ENCODE peak calls at places on chromosomes 12 and 14, in seven cellular contexts. One of them, this sample, is unnamed.

GRCh38 chr14:100675664-100676063 is 51.0 kb upstream of the DLK1 start:
- DNase-seq in testis: no peak
- DNase-seq in endothelial cell of umbilical vein: no peak
- DNase-seq in K562: no peak
- DNase-seq in ovary: no peak
- DNase-seq in Peyer's patch: no peak
- DNase-seq in body of pancreas: no peak
- DNase-seq in this sample: no peak

GRCh38 chr12:95741635-95742034 is 48.9 kb downstream of the NTN4 start:
- DNase-seq in testis: no peak
- DNase-seq in endothelial cell of umbilical vein: no peak
- DNase-seq in K562: no peak
- DNase-seq in ovary: no peak
- DNase-seq in Peyer's patch: no peak
- DNase-seq in body of pancreas: no peak
- DNase-seq in this sample: no peak

GRCh38 chr14:106268013-106268727 is 741.8 kb downstream of the TMEM121 start:
- DNase-seq in testis: no peak
- DNase-seq in endothelial cell of umbilical vein: no peak
- DNase-seq in K562: peak
- DNase-seq in ovary: no peak
- DNase-seq in Peyer's patch: peak
- DNase-seq in body of pancreas: peak
- DNase-seq in this sample: no peak

GRCh38 chr14:52329678-52330376 is 15.7 kb downstream of the PTGER2 start:
- DNase-seq in testis: no peak
- DNase-seq in endothelial cell of umbilical vein: no peak
- DNase-seq in K562: no peak
- DNase-seq in ovary: no peak
- DNase-seq in Peyer's patch: no peak
- DNase-seq in body of pancreas: no peak
- DNase-seq in this sample: no peak

GRCh38 chr12:57104292-57104910 is 6.8 kb downstream of the STAT6 start:
- DNase-seq in testis: no peak
- DNase-seq in endothelial cell of umbilical vein: no peak
- DNase-seq in K562: no peak
- DNase-seq in ovary: peak
- DNase-seq in Peyer's patch: no peak
- DNase-seq in body of pancreas: no peak
- DNase-seq in this sample: no peak

GRCh38 chr12:49618576-49618975 is 4.8 kb upstream of the PRPF40B start:
- DNase-seq in testis: no peak
- DNase-seq in endothelial cell of umbilical vein: no peak
- DNase-seq in K562: no peak
- DNase-seq in ovary: no peak
- DNase-seq in Peyer's patch: no peak
- DNase-seq in body of pancreas: no peak
- DNase-seq in this sample: no peak

GRCh38 chr14:50675597-50675996 is 7.5 kb upstream of the SAV1 start:
- DNase-seq in testis: no peak
- DNase-seq in endothelial cell of umbilical vein: no peak
- DNase-seq in K562: no peak
- DNase-seq in ovary: no peak
- DNase-seq in Peyer's patch: no peak
- DNase-seq in body of pancreas: no peak
- DNase-seq in this sample: no peak

GRCh38 chr14:101116065-101116464 is 212.5 kb upstream of the RTL1 start:
- DNase-seq in testis: no peak
- DNase-seq in endothelial cell of umbilical vein: no peak
- DNase-seq in K562: no peak
- DNase-seq in ovary: no peak
- DNase-seq in Peyer's patch: no peak
- DNase-seq in body of pancreas: no peak
- DNase-seq in this sample: peak

GRCh38 chr14:33916663-33917565 is 34.0 kb downstream of the EGLN3 start:
- DNase-seq in testis: no peak
- DNase-seq in endothelial cell of umbilical vein: peak
- DNase-seq in K562: peak
- DNase-seq in ovary: no peak
- DNase-seq in Peyer's patch: no peak
- DNase-seq in body of pancreas: no peak
- DNase-seq in this sample: no peak

GRCh38 chr12:64323006-64323405 is 67.6 kb downstream of the C12orf56 start:
- DNase-seq in testis: no peak
- DNase-seq in endothelial cell of umbilical vein: no peak
- DNase-seq in K562: no peak
- DNase-seq in ovary: no peak
- DNase-seq in Peyer's patch: no peak
- DNase-seq in body of pancreas: no peak
- DNase-seq in this sample: no peak

GRCh38 chr12:109716512-109717389 is 3.1 kb downstream of the FAM222A start:
- DNase-seq in testis: peak
- DNase-seq in endothelial cell of umbilical vein: no peak
- DNase-seq in K562: no peak
- DNase-seq in ovary: peak
- DNase-seq in Peyer's patch: no peak
- DNase-seq in body of pancreas: no peak
- DNase-seq in this sample: peak

GRCh38 chr14:57066887-57067513 is 201.7 kb downstream of the EXOC5 start:
- DNase-seq in testis: peak
- DNase-seq in endothelial cell of umbilical vein: peak
- DNase-seq in K562: peak
- DNase-seq in ovary: peak
- DNase-seq in Peyer's patch: no peak
- DNase-seq in body of pancreas: peak
- DNase-seq in this sample: no peak

GRCh38 chr12:14937689-14938088 is 648 bp downstream of the ERP27 start:
- DNase-seq in testis: no peak
- DNase-seq in endothelial cell of umbilical vein: no peak
- DNase-seq in K562: no peak
- DNase-seq in ovary: no peak
- DNase-seq in Peyer's patch: no peak
- DNase-seq in body of pancreas: peak
- DNase-seq in this sample: no peak

GRCh38 chr14:75609606-75610476 is 31.4 kb downstream of the FLVCR2 start:
- DNase-seq in testis: peak
- DNase-seq in endothelial cell of umbilical vein: no peak
- DNase-seq in K562: no peak
- DNase-seq in ovary: no peak
- DNase-seq in Peyer's patch: no peak
- DNase-seq in body of pancreas: no peak
- DNase-seq in this sample: no peak

DNA sequence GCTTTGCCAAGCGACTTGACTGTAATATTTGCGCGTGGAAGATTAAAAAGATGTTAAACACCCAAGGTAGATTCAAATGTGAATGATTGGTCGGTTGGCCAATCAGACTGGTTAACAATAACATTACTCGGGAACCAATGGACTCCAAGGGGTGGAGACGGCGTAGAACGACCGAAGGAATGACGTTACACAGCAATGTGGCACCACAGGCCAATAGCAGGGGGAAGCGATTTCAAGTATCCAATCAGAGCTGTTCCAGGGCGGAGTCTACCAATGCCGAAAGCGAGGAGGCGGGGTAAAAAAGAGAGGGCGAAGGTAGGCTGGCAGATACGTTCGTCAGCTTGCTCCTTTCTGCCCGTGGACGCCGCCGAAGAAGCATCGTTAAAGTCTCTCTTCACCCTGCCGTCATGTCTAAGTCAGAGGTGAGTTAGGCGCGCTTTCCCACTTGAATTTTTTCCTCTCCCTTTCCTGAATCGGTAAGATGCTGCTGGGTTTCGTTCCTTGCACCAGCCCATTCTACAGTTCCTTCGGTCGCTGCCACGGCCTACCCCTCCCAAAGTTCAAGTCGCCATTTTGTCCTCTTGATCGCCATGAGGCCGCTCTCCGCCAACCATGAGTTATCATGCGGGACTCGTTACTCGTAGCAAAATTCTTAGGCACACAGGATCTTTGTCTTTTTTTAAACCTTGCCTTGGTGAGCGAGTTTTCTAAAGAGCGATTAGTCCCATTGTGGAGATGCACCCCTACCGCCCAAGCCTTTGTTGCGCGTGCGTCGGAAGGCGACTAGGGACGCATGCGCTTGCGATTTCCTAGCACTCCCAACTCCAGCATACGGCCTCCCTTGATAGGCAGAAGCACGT is at the start of gene HNRNPA1:
- DNase-seq in testis: peak
- DNase-seq in endothelial cell of umbilical vein: peak
- DNase-seq in K562: peak
- DNase-seq in ovary: peak
- DNase-seq in Peyer's patch: peak
- DNase-seq in body of pancreas: peak
- DNase-seq in this sample: peak
- TF ChIP-seq POLR2A in testis: peak
- TF ChIP-seq POLR2A in endothelial cell of umbilical vein: peak
- TF ChIP-seq POLR2A in K562: peak
- TF ChIP-seq POLR2A in ovary: peak
- TF ChIP-seq POLR2A in Peyer's patch: peak
- TF ChIP-seq POLR2A in body of pancreas: peak
- TF ChIP-seq POLR2A in this sample: peak

DNA sequence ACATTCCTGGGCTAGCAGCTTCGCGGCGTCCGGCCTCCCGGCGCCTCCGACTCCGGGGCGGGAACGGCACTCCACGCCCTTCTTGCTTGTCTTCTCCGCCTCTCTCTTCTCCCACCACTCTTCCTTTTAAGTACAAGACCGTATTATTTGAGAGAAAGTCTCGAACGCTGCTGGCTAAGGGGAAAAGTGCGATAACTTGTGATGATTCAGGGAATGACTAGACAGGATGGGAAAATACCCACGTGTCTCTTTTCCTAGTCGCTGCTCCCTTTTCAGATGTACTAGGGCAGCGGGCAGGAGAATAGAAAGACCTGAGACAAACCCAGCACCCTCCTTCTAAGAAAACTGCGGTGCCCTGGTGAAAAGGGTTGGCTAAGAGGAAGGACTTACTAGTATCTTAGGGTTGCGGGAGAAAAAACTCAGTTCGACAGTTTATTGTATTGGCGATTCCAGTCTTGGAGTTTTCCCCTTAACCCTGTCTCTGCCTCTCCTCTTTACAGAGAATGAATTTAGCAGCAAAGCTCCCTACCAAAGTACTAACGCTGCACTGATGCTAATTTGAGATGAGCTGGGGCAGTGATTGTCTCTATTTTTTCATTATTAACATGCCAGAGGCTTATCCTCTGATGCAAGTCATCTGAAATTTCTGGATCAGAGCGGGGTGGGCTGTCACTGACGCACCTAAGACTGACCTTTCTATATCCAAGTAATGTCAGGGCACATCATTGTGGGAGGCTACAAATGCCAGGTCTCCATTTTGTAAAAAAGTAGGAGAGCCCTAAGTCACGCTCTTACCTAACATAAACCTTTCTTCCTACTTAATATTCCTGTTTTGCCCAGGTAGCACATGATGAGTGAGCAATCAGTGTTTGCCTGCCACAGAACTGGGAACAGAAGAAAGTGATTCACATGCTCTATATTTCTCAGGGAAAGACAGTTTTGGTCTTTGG is 810 bp upstream of the PAWR start:
- DNase-seq in testis: peak
- DNase-seq in endothelial cell of umbilical vein: peak
- DNase-seq in K562: no peak
- DNase-seq in ovary: no peak
- DNase-seq in Peyer's patch: no peak
- DNase-seq in body of pancreas: no peak
- DNase-seq in this sample: no peak
- TF ChIP-seq POLR2A in testis: no peak
- TF ChIP-seq POLR2A in endothelial cell of umbilical vein: peak
- TF ChIP-seq POLR2A in K562: no peak
- TF ChIP-seq POLR2A in ovary: peak
- TF ChIP-seq POLR2A in Peyer's patch: peak
- TF ChIP-seq POLR2A in body of pancreas: no peak
- TF ChIP-seq POLR2A in this sample: no peak

GRCh38 chr14:70907996-70908917 is 998 bp downstream of the PCNX1 start:
- DNase-seq in testis: peak
- DNase-seq in endothelial cell of umbilical vein: peak
- DNase-seq in K562: peak
- DNase-seq in ovary: peak
- DNase-seq in Peyer's patch: peak
- DNase-seq in body of pancreas: peak
- DNase-seq in this sample: peak

GRCh38 chr14:70908918-70909641 is 1.8 kb downstream of the PCNX1 start:
- DNase-seq in testis: no peak
- DNase-seq in endothelial cell of umbilical vein: no peak
- DNase-seq in K562: no peak
- DNase-seq in ovary: no peak
- DNase-seq in Peyer's patch: no peak
- DNase-seq in body of pancreas: no peak
- DNase-seq in this sample: no peak

GRCh38 chr14:70906785-70907171 is 481 bp upstream of the PCNX1 start:
- DNase-seq in testis: no peak
- DNase-seq in endothelial cell of umbilical vein: peak
- DNase-seq in K562: peak
- DNase-seq in ovary: no peak
- DNase-seq in Peyer's patch: no peak
- DNase-seq in body of pancreas: no peak
- DNase-seq in this sample: no peak

GRCh38 chr14:70905316-70905715 is 1.9 kb upstream of the PCNX1 start:
- DNase-seq in testis: peak
- DNase-seq in endothelial cell of umbilical vein: peak
- DNase-seq in K562: no peak
- DNase-seq in ovary: peak
- DNase-seq in Peyer's patch: no peak
- DNase-seq in body of pancreas: no peak
- DNase-seq in this sample: no peak

DNA sequence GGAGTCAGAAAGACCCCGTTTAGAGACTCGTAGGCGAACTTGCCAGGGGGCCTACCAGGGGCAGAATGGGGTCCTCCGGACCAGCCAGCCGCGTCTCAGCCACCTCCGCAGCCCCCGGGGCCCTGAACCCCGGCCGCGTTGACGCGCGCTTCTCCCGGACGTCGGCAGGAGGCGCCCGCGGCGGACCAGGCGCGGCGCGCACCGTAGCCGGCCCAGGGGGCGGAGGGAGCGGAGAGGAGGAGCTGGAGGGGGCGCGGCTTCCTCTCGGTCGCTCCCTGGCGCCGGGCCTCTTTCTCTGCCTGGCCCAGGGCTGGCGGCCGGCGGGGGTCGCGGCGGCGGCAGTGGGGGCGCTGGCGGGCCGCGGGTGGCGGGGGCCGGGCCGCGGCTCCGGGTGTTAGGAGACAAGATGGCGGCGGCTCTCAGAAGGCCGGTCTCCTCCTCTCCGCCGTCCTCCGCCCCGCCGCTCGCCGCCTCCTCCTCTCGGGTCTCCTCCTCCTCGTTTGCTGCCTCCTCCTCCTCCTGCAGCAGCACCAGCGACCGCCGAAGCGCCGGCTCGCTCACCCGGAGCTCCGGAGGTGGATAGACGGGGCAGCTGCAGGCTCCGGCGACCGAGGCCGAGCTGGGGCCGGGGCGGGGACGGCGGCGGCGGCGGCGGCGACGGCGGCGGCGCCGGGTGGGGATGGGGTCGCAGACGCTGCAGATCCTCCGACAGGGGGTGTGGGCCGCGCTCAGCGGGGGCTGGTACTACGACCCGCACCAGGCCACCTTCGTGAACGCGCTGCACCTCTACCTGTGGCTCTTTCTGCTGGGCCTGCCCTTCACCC is at the start of gene PCNX1:
- DNase-seq in testis: peak
- DNase-seq in endothelial cell of umbilical vein: peak
- DNase-seq in K562: peak
- DNase-seq in ovary: peak
- DNase-seq in Peyer's patch: peak
- DNase-seq in body of pancreas: peak
- DNase-seq in this sample: peak
- TF ChIP-seq POLR2A in testis: no peak
- TF ChIP-seq POLR2A in endothelial cell of umbilical vein: peak
- TF ChIP-seq POLR2A in K562: no peak
- TF ChIP-seq POLR2A in ovary: peak
- TF ChIP-seq POLR2A in Peyer's patch: no peak
- TF ChIP-seq POLR2A in body of pancreas: peak
- TF ChIP-seq POLR2A in this sample: peak

GRCh38 chr14:77616454-77617229 is at the start of gene SPTLC2:
- DNase-seq in testis: peak
- DNase-seq in endothelial cell of umbilical vein: peak
- DNase-seq in K562: peak
- DNase-seq in ovary: peak
- DNase-seq in Peyer's patch: peak
- DNase-seq in body of pancreas: peak
- DNase-seq in this sample: peak
- TF ChIP-seq POLR2A in testis: no peak
- TF ChIP-seq POLR2A in endothelial cell of umbilical vein: peak
- TF ChIP-seq POLR2A in K562: peak
- TF ChIP-seq POLR2A in ovary: peak
- TF ChIP-seq POLR2A in Peyer's patch: peak
- TF ChIP-seq POLR2A in body of pancreas: peak
- TF ChIP-seq POLR2A in this sample: peak